ENCODE peak calls at places on chromosomes 2 and 18, in five cellular contexts. T is uterus; M is CD8-positive, alpha-beta T cell; G is heart left ventricle; X is fibroblast of lung. Y is an unnamed sample.

GRCh38 chr2:228827056-228827455 is 444.0 kb downstream of the PID1 start:
- DNase-seq in M (no peak), X (peak), T (no peak), G (no peak), Y (no peak)

GRCh38 chr2:41723531-41723930 is 324.3 kb upstream of the PKDCC start:
- DNase-seq in T (no peak), X (peak), M (no peak), G (no peak), Y (no peak)

GRCh38 chr2:236972491-236973379 is 113.0 kb upstream of the COPS8 start:
- DNase-seq in X (peak), M (no peak), T (no peak), G (no peak), Y (no peak)

GRCh38 chr2:239009001-239009961 is 161.4 kb downstream of the TWIST2 start:
- DNase-seq in X (no peak), G (no peak), M (no peak), T (peak), Y (no peak)

GRCh38 chr2:69524799-69525198 is 87.6 kb upstream of the NFU1 start:
- DNase-seq in X (no peak), T (no peak), G (no peak), M (no peak), Y (no peak)

GRCh38 chr2:31525876-31526275 is 54.9 kb downstream of the SRD5A2 start:
- DNase-seq in M (no peak), X (no peak), T (no peak), G (no peak), Y (no peak)

GRCh38 chr18:1177232-1177631 is 272.6 kb downstream of the ADCYAP1 start:
- DNase-seq in T (no peak), M (no peak), G (no peak), X (no peak), Y (no peak)

GRCh38 chr2:70686577-70687460 is 81.2 kb downstream of the ADD2 start:
- DNase-seq in T (no peak), X (peak), G (peak), M (no peak), Y (no peak)

GRCh38 chr2:158034198-158034831 is 67.4 kb upstream of the UPP2 start:
- DNase-seq in X (peak), T (peak), M (no peak), G (peak), Y (no peak)
- H3K4me3 ChIP-seq in X (no peak), T (no peak), M (no peak), G (no peak), Y (no peak)

GRCh38 chr2:107737764-107738163 is 88.9 kb upstream of the RGPD4 start:
- DNase-seq in M (no peak), G (no peak), X (no peak), T (no peak), Y (no peak)

GRCh38 chr2:107738268-107738667 is 88.4 kb upstream of the RGPD4 start:
- DNase-seq in X (no peak), G (no peak), M (no peak), T (no peak), Y (no peak)

GRCh38 chr2:107742460-107743027 is 84.1 kb upstream of the RGPD4 start:
- DNase-seq in M (no peak), G (no peak), X (no peak), T (no peak), Y (no peak)

GRCh38 chr2:107743274-107743673 is 83.4 kb upstream of the RGPD4 start:
- DNase-seq in G (no peak), X (no peak), T (no peak), M (no peak), Y (no peak)

GRCh38 chr2:107740300-107740699 is 86.4 kb upstream of the RGPD4 start:
- DNase-seq in M (no peak), G (no peak), T (no peak), X (no peak), Y (no peak)
- TF ChIP-seq CTCF in M (no peak), G (no peak), T (no peak), X (no peak), Y (no peak)

DNA sequence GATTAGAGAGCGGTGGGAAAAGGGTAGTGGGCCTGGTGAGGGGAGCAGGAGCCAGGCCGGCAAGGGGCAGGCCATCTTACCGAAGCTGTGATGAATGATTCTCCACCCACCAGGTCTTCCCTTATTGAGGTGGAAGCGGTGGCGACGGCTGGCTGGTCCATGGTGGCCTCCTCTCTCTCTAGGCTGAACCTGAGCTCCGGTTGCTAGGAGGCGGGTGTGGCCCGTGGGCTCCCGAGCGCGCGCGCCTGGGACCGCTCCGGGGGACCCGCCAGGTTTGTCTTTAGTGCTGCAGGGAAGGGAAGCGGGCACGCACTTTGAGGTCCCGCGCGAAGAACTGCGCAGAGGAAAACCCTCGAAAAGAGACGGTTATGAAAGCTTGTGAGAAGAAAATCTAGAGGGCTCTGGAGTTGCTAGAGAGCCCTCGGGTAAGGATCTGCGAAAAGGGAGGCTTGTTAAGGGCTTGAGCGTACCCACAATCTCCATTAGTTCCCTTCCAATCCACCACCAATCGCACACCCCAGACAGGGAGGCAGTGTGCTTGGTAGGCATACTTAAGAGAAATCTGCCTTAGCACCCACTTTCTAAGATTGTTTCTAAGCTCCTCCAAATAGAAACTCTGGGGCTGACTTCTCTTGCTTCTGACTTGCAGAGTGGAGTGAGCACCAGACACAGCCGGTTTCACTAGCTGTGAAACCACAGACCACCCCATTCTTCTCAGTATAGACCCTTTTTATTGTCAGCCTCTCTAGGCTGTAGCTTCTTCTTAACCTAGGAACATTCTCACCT is at the start of gene STPG4:
- DNase-seq in X (no peak), T (no peak), G (no peak), M (no peak), Y (no peak)
- H3K27ac ChIP-seq in X (no peak), T (no peak), G (no peak), M (no peak), Y (no peak)

GRCh38 chr2:44936715-44937687 is 4.5 kb upstream of the SIX3 start:
- DNase-seq in X (no peak), T (no peak), G (no peak), M (no peak), Y (no peak)

GRCh38 chr2:44935854-44936185 is 5.7 kb upstream of the SIX3 start:
- DNase-seq in T (no peak), M (no peak), X (no peak), G (no peak), Y (no peak)

GRCh38 chr2:44937688-44938240 is 3.7 kb upstream of the SIX3 start:
- DNase-seq in G (no peak), M (no peak), T (no peak), X (no peak), Y (no peak)

GRCh38 chr2:44934962-44935853 is 6.3 kb upstream of the SIX3 start:
- DNase-seq in X (no peak), T (no peak), G (no peak), M (no peak), Y (no peak)

GRCh38 chr2:44936275-44936674 is 5.2 kb upstream of the SIX3 start:
- DNase-seq in M (no peak), G (no peak), T (no peak), X (no peak), Y (no peak)
- H3K4me3 ChIP-seq in M (no peak), G (no peak), T (no peak), X (no peak), Y (no peak)

DNA sequence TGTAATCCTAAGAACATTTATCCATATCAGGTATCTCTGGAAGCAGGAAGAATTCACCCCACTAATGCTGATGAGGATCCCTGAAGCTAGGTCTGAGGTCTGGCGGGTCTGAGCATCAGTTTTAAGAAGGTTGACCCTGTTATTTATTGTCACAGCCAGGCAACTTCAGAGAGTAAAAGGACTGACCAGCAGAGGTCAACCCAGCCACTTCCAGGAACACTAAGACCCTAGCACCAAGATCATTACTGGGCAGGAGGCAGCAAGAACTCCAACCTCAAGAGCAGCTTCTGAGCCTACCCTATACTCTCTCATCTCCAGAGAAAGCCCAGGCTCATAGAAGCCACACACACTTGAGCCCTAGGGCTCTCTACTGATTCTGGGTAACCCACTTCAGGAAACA is 901.4 kb downstream of the DCDC2C start:
- DNase-seq in T (no peak), X (no peak), G (no peak), M (no peak), Y (no peak)
- TF ChIP-seq CTCF in T (no peak), X (no peak), G (no peak), M (no peak), Y (no peak)

DNA sequence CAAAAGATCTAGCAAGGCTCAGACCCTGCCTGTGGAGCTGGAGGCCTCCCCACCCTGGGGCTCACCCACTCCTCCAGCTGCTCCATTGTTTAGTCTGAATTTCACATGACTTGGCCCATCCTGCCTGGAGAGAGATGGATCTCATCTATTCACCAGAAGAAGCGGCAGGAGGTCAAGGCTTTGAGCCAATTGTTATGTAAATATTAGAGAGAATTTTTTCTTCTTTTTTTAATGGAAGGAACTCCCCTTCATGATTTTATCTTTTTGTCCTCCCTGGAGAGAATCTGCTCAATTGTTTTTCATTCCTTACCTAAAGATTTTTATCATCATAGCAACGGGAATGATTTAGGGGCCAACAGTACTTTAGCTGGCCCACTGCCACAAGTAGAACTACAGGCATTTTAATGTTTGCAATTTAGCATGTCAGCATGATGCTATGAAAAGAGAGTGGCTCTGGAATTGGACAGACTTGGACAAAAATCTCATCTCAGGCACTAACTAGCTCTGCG is 44.2 kb downstream of the GYPC start:
- DNase-seq in G (peak), M (no peak), X (peak), T (peak), Y (no peak)
- H3K27ac ChIP-seq in G (peak), M (no peak), X (no peak), T (peak), Y (no peak)

Y was measured in dorsolateral prefrontal cortex.